ENCODE peak calls at places on chromosomes 5 and 9, in four cellular contexts. U is GM23338, C is astrocyte, W is thyroid gland. G is an unnamed sample.

GRCh38 chr5:55917402-55918096 is 66.4 kb downstream of the IL31RA start:
- DNase-seq in W (no peak), C (no peak), U (no peak), G (no peak)

GRCh38 chr9:96361668-96362067 is 21.8 kb downstream of the SLC35D2 start:
- DNase-seq in W (no peak), C (no peak), U (no peak), G (no peak)

GRCh38 chr9:2970864-2971263 is 127.0 kb upstream of the PUM3 start:
- DNase-seq in U (no peak), C (no peak), W (no peak), G (no peak)

GRCh38 chr9:34333836-34334235 is 4.5 kb downstream of the NUDT2 start:
- DNase-seq in C (no peak), W (no peak), U (no peak), G (no peak)

GRCh38 chr5:459562-460412 is 16.8 kb downstream of the EXOC3 start:
- DNase-seq in W (no peak), U (no peak), C (no peak), G (peak)

GRCh38 chr9:38024036-38024681 is 44.9 kb downstream of the SHB start:
- DNase-seq in W (peak), U (peak), C (peak), G (peak)

GRCh38 chr9:113694912-113695900 is 180.9 kb upstream of the ZNF618 start:
- DNase-seq in C (peak), U (no peak), W (no peak), G (no peak)

GRCh38 chr9:102185371-102185770 is 446.9 kb upstream of the GRIN3A start:
- DNase-seq in U (no peak), C (no peak), W (peak), G (no peak)

GRCh38 chr9:4519604-4520003 is 29.3 kb downstream of the SLC1A1 start:
- DNase-seq in C (no peak), W (no peak), U (no peak), G (no peak)

GRCh38 chr9:94982211-94982610 is 255.7 kb downstream of the AOPEP start:
- DNase-seq in C (no peak), W (no peak), U (no peak), G (no peak)

GRCh38 chr9:108655818-108656217 is 200.0 kb downstream of the ACTL7B start:
- DNase-seq in C (no peak), U (no peak), W (peak), G (no peak)

GRCh38 chr9:134641173-134641985 is at the start of gene COL5A1:
- DNase-seq in U (peak), C (peak), W (peak), G (peak)

GRCh38 chr5:32916648-32917047 is 205.5 kb downstream of the NPR3 start:
- DNase-seq in U (peak), W (peak), C (peak), G (no peak)

DNA sequence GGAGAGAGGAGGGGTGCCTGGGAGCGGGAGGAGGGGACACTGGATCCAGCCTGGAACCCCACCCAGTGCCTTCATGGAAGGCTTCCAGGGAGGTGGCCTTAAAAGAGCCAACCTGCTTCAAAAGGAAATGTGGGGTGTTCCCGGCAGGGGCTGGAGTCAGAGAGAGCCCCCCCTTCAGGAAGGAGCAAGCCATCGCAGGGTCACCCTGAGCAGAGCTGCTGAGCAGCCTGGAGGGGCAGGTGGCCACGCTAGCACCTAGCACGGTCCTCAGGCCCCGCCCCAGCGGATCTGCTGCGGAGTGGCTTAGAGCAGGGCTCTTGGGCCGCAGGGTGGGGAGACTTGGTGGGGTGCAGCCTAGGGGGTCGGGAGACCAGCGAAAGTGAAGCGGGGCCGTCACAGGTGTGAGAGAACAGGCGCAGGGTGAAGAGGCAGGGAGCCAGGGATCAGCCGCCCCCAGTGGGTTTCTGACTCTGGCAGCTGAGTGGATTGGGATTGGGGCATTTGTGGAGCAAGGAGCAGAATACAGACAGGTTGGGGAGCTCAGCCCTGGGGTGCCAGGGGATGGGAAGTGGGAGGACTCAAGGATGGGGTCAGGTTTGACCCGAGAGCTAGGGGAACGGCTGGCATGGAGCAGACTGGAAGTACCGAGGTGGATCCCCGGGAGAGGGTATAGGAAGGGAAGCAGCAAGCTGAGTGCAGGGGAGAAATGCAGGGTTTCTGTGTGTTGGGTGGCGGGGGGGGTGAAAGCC is 1.5 kb downstream of the LCN2 start:
- DNase-seq in U (peak), W (no peak), C (no peak), G (no peak)
- TF ChIP-seq CTCF in U (peak), W (no peak), C (no peak), G (no peak)

GRCh38 chr9:546797-547223 is 294.7 kb upstream of the DMRT1 start:
- DNase-seq in W (no peak), U (peak), C (peak), G (peak)

GRCh38 chr9:546235-546634 is 295.3 kb upstream of the DMRT1 start:
- DNase-seq in C (no peak), W (no peak), U (no peak), G (no peak)

GRCh38 chr9:549425-549997 is 292.0 kb upstream of the DMRT1 start:
- DNase-seq in U (no peak), C (no peak), W (no peak), G (no peak)

GRCh38 chr9:545480-545879 is 296.0 kb upstream of the DMRT1 start:
- DNase-seq in U (no peak), W (no peak), C (peak), G (peak)

GRCh38 chr9:547309-547708 is 294.2 kb upstream of the DMRT1 start:
- DNase-seq in C (no peak), W (no peak), U (no peak), G (no peak)
- H3K27ac ChIP-seq in C (no peak), W (no peak), U (no peak), G (no peak)

GRCh38 chr5:119745976-119746375 is 116.6 kb downstream of the FAM170A start:
- DNase-seq in U (no peak), C (no peak), W (no peak), G (no peak)

GRCh38 chr5:119742311-119742710 is 113.0 kb downstream of the FAM170A start:
- DNase-seq in U (no peak), C (no peak), W (no peak), G (no peak)

GRCh38 chr5:119746984-119747383 is 117.6 kb downstream of the FAM170A start:
- DNase-seq in C (no peak), W (no peak), U (no peak), G (no peak)

DNA sequence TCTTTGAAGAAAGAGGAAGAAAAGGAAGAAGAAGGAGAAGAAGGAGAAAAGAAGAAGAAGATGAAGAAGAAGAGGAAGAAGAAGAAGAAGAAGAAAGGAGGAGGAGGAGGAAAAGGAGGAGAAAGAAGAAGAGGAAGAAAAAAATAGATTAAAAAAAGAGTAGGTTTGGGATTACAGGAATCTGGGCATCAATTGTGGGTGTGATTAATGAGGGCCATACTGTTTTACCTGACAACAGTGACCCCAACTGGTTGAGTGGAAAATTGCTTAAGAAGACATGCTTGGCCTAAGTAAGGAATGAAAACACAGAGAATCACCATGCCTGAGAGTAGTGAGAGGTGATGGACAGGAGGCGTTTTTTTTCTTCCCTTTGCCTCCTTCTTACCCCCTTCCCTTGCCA is 114.6 kb downstream of the FAM170A start:
- DNase-seq in U (peak), W (no peak), C (no peak), G (no peak)
- TF ChIP-seq CTCF in U (peak), W (peak), C (peak), G (no peak)

GRCh38 chr9:92600742-92601261 is 65.0 kb upstream of the ECM2 start:
- DNase-seq in C (peak), W (no peak), U (no peak), G (no peak)
- H3K27ac ChIP-seq in C (peak), W (no peak), U (no peak), G (peak)

DNA sequence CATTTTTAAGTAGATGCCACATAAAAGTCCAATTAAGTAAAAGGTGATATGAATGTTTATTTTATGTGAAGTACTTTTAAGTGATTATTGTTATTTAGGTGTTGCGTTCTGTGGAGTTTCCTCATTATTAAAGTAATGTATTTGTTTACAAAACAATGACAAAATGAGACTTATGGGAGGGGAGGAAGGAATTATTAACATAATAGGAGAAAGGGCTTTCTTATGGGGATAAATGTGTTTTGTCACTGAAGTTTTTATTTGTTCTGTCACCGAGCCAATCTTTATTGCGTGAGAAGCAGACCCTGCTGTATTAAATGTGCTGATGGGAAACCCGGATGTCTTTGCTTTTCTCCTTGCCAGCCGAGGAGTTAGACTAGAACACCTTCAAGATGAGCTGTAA is 44.5 kb downstream of the TRIO start:
- DNase-seq in C (peak), W (no peak), U (no peak), G (no peak)
- TF ChIP-seq CTCF in C (no peak), W (no peak), U (no peak), G (no peak)

GRCh38 chr5:9222054-9222738 is 323.7 kb downstream of the SEMA5A start:
- DNase-seq in U (peak), W (no peak), C (no peak), G (no peak)
- H3K27ac ChIP-seq in U (no peak), W (no peak), C (no peak), G (no peak)

GRCh38 chr9:75333624-75334023 is 245.3 kb downstream of the OSTF1 start:
- DNase-seq in U (peak), C (no peak), W (no peak), G (no peak)
- TF ChIP-seq CTCF in U (peak), C (no peak), W (peak), G (peak)

GRCh38 chr9:87063246-87063645 is 115.9 kb upstream of the GAS1 start:
- DNase-seq in U (no peak), C (peak), W (peak), G (peak)

GRCh38 chr9:87063883-87064282 is 116.6 kb upstream of the GAS1 start:
- DNase-seq in U (no peak), C (peak), W (peak), G (no peak)

GRCh38 chr9:87064311-87064710 is 117.0 kb upstream of the GAS1 start:
- DNase-seq in U (no peak), W (peak), C (no peak), G (no peak)

GRCh38 chr9:87059740-87060139 is 112.4 kb upstream of the GAS1 start:
- DNase-seq in U (no peak), W (peak), C (no peak), G (peak)

GRCh38 chr9:87062706-87063105 is 115.4 kb upstream of the GAS1 start:
- DNase-seq in W (no peak), U (no peak), C (no peak), G (no peak)
- H3K27ac ChIP-seq in W (peak), U (no peak), C (no peak), G (no peak)

DNA sequence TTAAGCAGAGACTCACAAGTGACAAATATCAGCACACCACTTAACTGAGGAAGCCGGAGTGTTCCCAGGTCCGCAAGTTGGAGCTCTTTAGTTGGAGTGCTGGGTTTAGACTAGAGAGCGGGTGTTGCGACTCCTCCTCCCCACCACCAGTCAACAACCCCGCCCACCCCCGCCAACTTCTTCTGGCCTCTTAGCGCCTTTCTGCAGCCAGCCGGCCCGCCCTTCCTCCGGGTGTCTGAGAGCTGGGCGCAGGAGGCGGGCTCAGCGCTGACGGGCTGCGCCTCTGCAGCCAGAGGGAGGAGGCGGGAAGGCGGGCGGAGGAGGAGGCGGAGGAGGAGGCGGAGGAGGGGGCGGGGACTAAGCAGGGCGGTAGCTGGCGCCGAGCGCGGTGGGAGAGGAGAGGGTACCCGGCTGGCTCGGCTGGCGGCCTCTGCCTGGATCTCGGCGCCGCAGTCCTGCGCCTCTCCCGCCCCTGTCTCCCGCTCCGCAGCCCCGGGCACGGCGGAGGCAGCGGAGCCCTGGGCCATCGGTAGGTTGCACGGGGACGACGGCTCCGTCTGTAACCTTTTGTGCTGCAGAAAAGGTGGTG is at the start of gene MACIR:
- DNase-seq in U (peak), W (peak), C (peak), G (peak)
- TF ChIP-seq CTCF in U (no peak), W (no peak), C (no peak), G (no peak)

GRCh38 chr5:94968507-94969095 is 316.3 kb downstream of the MCTP1 start:
- DNase-seq in U (peak), C (peak), W (peak), G (no peak)
- H3K27ac ChIP-seq in U (no peak), C (no peak), W (no peak), G (no peak)

G was measured in gastrocnemius medialis.